ENCODE peak calls at places on chromosomes 16 and 17, in seven cellular contexts. C is activated naive CD4-positive, alpha-beta T cell; P is effector CD4-positive, alpha-beta T cell; S is LoVo; L is dorsolateral prefrontal cortex; O is ELF-1; V is colonic mucosa. U is an unnamed sample.

GRCh38 chr16:79571065-79571697 is 29.4 kb downstream of the MAF start:
- DNase-seq in C (no peak), P (no peak), S (no peak), L (no peak), O (no peak), V (no peak), U (no peak)

GRCh38 chr17:36529121-36529520 is 5.5 kb downstream of the MYO19 start:
- DNase-seq in C (no peak), P (no peak), S (no peak), L (no peak), O (no peak), V (no peak), U (no peak)

GRCh38 chr17:40303706-40304450 is 5.1 kb upstream of the RARA start:
- DNase-seq in C (no peak), P (no peak), S (no peak), L (no peak), O (no peak), V (no peak), U (no peak)

GRCh38 chr17:68351395-68351794 is 60.1 kb downstream of the ARSG start:
- DNase-seq in C (no peak), P (no peak), S (no peak), L (no peak), O (no peak), V (no peak), U (no peak)

GRCh38 chr17:73331060-73331459 is 19.3 kb upstream of the CDC42EP4 start:
- DNase-seq in C (no peak), P (no peak), S (no peak), L (no peak), O (no peak), V (no peak), U (no peak)

GRCh38 chr16:66950437-66950836 is 10.6 kb upstream of the CES3 start:
- DNase-seq in C (no peak), P (no peak), S (no peak), L (no peak), O (no peak), V (no peak), U (no peak)

GRCh38 chr16:2963611-2964415 is at the start of gene KREMEN2:
- DNase-seq in C (no peak), P (no peak), S (peak), L (no peak), O (peak), V (peak), U (peak)

GRCh38 chr17:13888043-13888442 is 181.3 kb upstream of the COX10 start:
- DNase-seq in C (no peak), P (no peak), S (no peak), L (no peak), O (no peak), V (no peak), U (no peak)

GRCh38 chr16:67481561-67482259 is 753 bp upstream of the ATP6V0D1 start:
- DNase-seq in C (no peak), P (peak), S (peak), L (no peak), O (no peak), V (peak), U (peak)

GRCh38 chr17:6599364-6599763 is 41.1 kb downstream of the KIAA0753 start:
- DNase-seq in C (no peak), P (no peak), S (no peak), L (no peak), O (no peak), V (no peak), U (no peak)

GRCh38 chr16:89795676-89796075 is 20.8 kb downstream of the FANCA start:
- DNase-seq in C (no peak), P (no peak), S (no peak), L (no peak), O (no peak), V (no peak), U (no peak)

GRCh38 chr17:2972749-2973148 is 90.7 kb downstream of the OR1D5 start:
- DNase-seq in C (no peak), P (no peak), S (no peak), L (no peak), O (no peak), V (no peak), U (no peak)

GRCh38 chr17:16969931-16970906 is 1.7 kb downstream of the TNFRSF13B start:
- DNase-seq in C (no peak), P (no peak), S (no peak), L (no peak), O (no peak), V (no peak), U (no peak)

GRCh38 chr16:14669776-14670175 is 24.3 kb downstream of the PLA2G10 start:
- DNase-seq in C (no peak), P (no peak), S (no peak), L (no peak), O (no peak), V (peak), U (peak)

GRCh38 chr17:80861892-80862291 is 129.7 kb upstream of the CHMP6 start:
- DNase-seq in C (peak), P (peak), S (no peak), L (peak), O (peak), V (no peak), U (no peak)

GRCh38 chr17:59699786-59700185 is 7.4 kb downstream of the PTRH2 start:
- DNase-seq in C (no peak), P (no peak), S (no peak), L (no peak), O (no peak), V (no peak), U (no peak)

GRCh38 chr17:3893720-3894116 is 865 bp upstream of the CAMKK1 start:
- DNase-seq in C (no peak), P (no peak), S (no peak), L (no peak), O (no peak), V (no peak), U (no peak)

GRCh38 chr17:28547623-28548416 is 4.6 kb downstream of the UNC119 start:
- DNase-seq in C (peak), P (peak), S (peak), L (peak), O (peak), V (peak), U (peak)

GRCh38 chr17:57331423-57331822 is 75.1 kb downstream of the MSI2 start:
- DNase-seq in C (no peak), P (no peak), S (no peak), L (no peak), O (no peak), V (no peak), U (no peak)

GRCh38 chr16:69853481-69853880 is 91.3 kb downstream of the WWP2 start:
- DNase-seq in C (no peak), P (no peak), S (no peak), L (no peak), O (peak), V (no peak), U (no peak)

GRCh38 chr17:48818361-48818841 is 1.4 kb upstream of the TTLL6 start:
- DNase-seq in C (no peak), P (no peak), S (no peak), L (no peak), O (peak), V (no peak), U (no peak)

GRCh38 chr17:55177159-55177913 is 87.4 kb upstream of the HLF start:
- DNase-seq in C (no peak), P (no peak), S (no peak), L (no peak), O (peak), V (no peak), U (no peak)

GRCh38 chr17:37516131-37516561 is 26.5 kb downstream of the DUSP14 start:
- DNase-seq in C (no peak), P (no peak), S (no peak), L (no peak), O (no peak), V (no peak), U (no peak)

GRCh38 chr17:43790311-43790940 is 10.2 kb downstream of the CFAP97D1 start:
- DNase-seq in C (no peak), P (no peak), S (no peak), L (no peak), O (no peak), V (no peak), U (no peak)

GRCh38 chr16:73878616-73879015 is 418.0 kb upstream of the PSMD7 start:
- DNase-seq in C (no peak), P (no peak), S (peak), L (no peak), O (peak), V (no peak), U (no peak)

GRCh38 chr17:29212681-29213121 is 32.5 kb upstream of the MYO18A start:
- DNase-seq in C (no peak), P (no peak), S (no peak), L (peak), O (no peak), V (no peak), U (no peak)

GRCh38 chr17:36550491-36551417 is 6.0 kb downstream of the GGNBP2 start:
- DNase-seq in C (no peak), P (no peak), S (no peak), L (no peak), O (no peak), V (no peak), U (no peak)

GRCh38 chr16:85613609-85614337 is 651 bp downstream of the GSE1 start:
- DNase-seq in C (no peak), P (no peak), S (peak), L (no peak), O (peak), V (peak), U (peak)

GRCh38 chr17:42586514-42587230 is 9.1 kb upstream of the PSMC3IP start:
- DNase-seq in C (no peak), P (no peak), S (no peak), L (no peak), O (no peak), V (no peak), U (no peak)

GRCh38 chr16:57446530-57447141 is 549 bp downstream of the CIAPIN1 start:
- DNase-seq in C (no peak), P (no peak), S (peak), L (peak), O (peak), V (peak), U (no peak)

GRCh38 chr16:50396770-50397525 is 28.2 kb upstream of the BRD7 start:
- DNase-seq in C (no peak), P (no peak), S (peak), L (no peak), O (peak), V (no peak), U (no peak)

GRCh38 chr16:55622930-55623561 is 32.7 kb upstream of the SLC6A2 start:
- DNase-seq in C (no peak), P (no peak), S (peak), L (no peak), O (peak), V (no peak), U (peak)

GRCh38 chr16:83895942-83896341 is 3.0 kb upstream of the MLYCD start:
- DNase-seq in C (no peak), P (no peak), S (no peak), L (no peak), O (no peak), V (no peak), U (no peak)

U was measured in right lobe of liver.